ENCODE peak calls at places on chromosomes 4 and X, in six cellular contexts. G is activated T-helper 1 cell treated with Interleukin-2 at 50 U/mL for 16 hours, E is fibroblast of mammary gland, Z is right lobe of liver, Y is amniotic epithelial cell, Q is anterior cingulate cortex. A is an unnamed sample.

GRCh38 chrX:140432328-140433025 is 72.4 kb downstream of the SOX3 start:
- DNase-seq in G (no peak), E (no peak), Z (peak), Y (no peak), Q (peak), A (peak)

GRCh38 chrX:145821291-145821897 is 3.8 kb downstream of the SLITRK2 start:
- DNase-seq in G (no peak), E (no peak), Z (no peak), Y (no peak), Q (peak), A (no peak)

GRCh38 chrX:109952985-109953905 is 49.7 kb upstream of the TMEM164 start:
- DNase-seq in G (no peak), E (peak), Z (no peak), Y (no peak), Q (no peak), A (no peak)

GRCh38 chrX:132948648-132949260 is 9.7 kb downstream of the HS6ST2 start:
- DNase-seq in G (no peak), E (no peak), Z (no peak), Y (no peak), Q (no peak), A (peak)

GRCh38 chrX:155027509-155028066 is 944 bp downstream of the FUNDC2 start:
- DNase-seq in G (no peak), E (peak), Z (no peak), Y (peak), Q (no peak), A (peak)

GRCh38 chr4:88605744-88606143 is 13.5 kb downstream of the HERC3 start:
- DNase-seq in G (no peak), E (no peak), Z (no peak), Y (no peak), Q (no peak), A (no peak)

GRCh38 chrX:129318375-129318774 is 204.9 kb downstream of the SMARCA1 start:
- DNase-seq in G (no peak), E (peak), Z (no peak), Y (peak), Q (no peak), A (peak)

GRCh38 chr4:25441519-25442117 is 64.6 kb downstream of the ANAPC4 start:
- DNase-seq in G (no peak), E (peak), Z (peak), Y (peak), Q (peak), A (peak)

GRCh38 chrX:119206203-119206602 is 29.9 kb upstream of the PGRMC1 start:
- DNase-seq in G (no peak), E (no peak), Z (no peak), Y (no peak), Q (no peak), A (no peak)

GRCh38 chr4:20046179-20046578 is 205.5 kb upstream of the SLIT2 start:
- DNase-seq in G (no peak), E (no peak), Z (no peak), Y (peak), Q (no peak), A (no peak)

GRCh38 chr4:119946359-119946758 is 120.3 kb downstream of the MAD2L1 start:
- DNase-seq in G (no peak), E (peak), Z (no peak), Y (peak), Q (no peak), A (no peak)

GRCh38 chr4:66777097-66777496 is 768.2 kb downstream of the CENPC start:
- DNase-seq in G (no peak), E (no peak), Z (no peak), Y (no peak), Q (no peak), A (no peak)

GRCh38 chr4:42344260-42344659 is 53.0 kb upstream of the SHISA3 start:
- DNase-seq in G (no peak), E (no peak), Z (no peak), Y (no peak), Q (no peak), A (no peak)

GRCh38 chr4:185396724-185397402 is at the start of gene ANKRD37:
- DNase-seq in G (no peak), E (peak), Z (peak), Y (peak), Q (peak), A (peak)

GRCh38 chrX:146907391-146908240 is 93.1 kb upstream of the CXorf51A start:
- DNase-seq in G (no peak), E (peak), Z (no peak), Y (no peak), Q (no peak), A (peak)

GRCh38 chr4:182748949-182749348 is 168.2 kb downstream of the DCTD start:
- DNase-seq in G (no peak), E (peak), Z (no peak), Y (peak), Q (no peak), A (peak)

GRCh38 chrX:49177338-49177833 is 5.7 kb downstream of the PLP2 start:
- DNase-seq in G (no peak), E (no peak), Z (no peak), Y (peak), Q (no peak), A (no peak)

GRCh38 chrX:68132749-68133148 is 300.5 kb downstream of the OPHN1 start:
- DNase-seq in G (no peak), E (no peak), Z (no peak), Y (no peak), Q (no peak), A (no peak)

GRCh38 chr4:159685406-159686092 is 582.7 kb downstream of the RAPGEF2 start:
- DNase-seq in G (no peak), E (no peak), Z (no peak), Y (no peak), Q (no peak), A (no peak)

GRCh38 chr4:91471280-91471679 is 832.5 kb upstream of the GRID2 start:
- DNase-seq in G (no peak), E (no peak), Z (no peak), Y (no peak), Q (no peak), A (no peak)

GRCh38 chr4:186266699-186267467 is 894 bp downstream of the F11 start:
- DNase-seq in G (no peak), E (no peak), Z (peak), Y (peak), Q (no peak), A (peak)

GRCh38 chrX:348461-349117 is 30.0 kb upstream of the GTPBP6 start:
- DNase-seq in G (no peak), E (no peak), Z (no peak), Y (peak), Q (no peak), A (no peak)

GRCh38 chr4:151921371-151921770 is 160.6 kb upstream of the GATB start:
- DNase-seq in G (no peak), E (peak), Z (no peak), Y (no peak), Q (no peak), A (peak)

GRCh38 chr4:69104719-69105275 is 8.5 kb downstream of the UGT2B7 start:
- DNase-seq in G (no peak), E (no peak), Z (no peak), Y (no peak), Q (no peak), A (no peak)

GRCh38 chr4:24471623-24472510 is 112.5 kb downstream of the DHX15 start:
- DNase-seq in G (no peak), E (no peak), Z (peak), Y (no peak), Q (peak), A (peak)

GRCh38 chr4:119034276-119035008 is 101.2 kb upstream of the MYOZ2 start:
- DNase-seq in G (no peak), E (no peak), Z (no peak), Y (no peak), Q (no peak), A (no peak)

GRCh38 chrX:13087322-13088154 is 43.1 kb upstream of the FAM9C start:
- DNase-seq in G (peak), E (no peak), Z (no peak), Y (peak), Q (no peak), A (no peak)

GRCh38 chr4:106329027-106329618 is 12.8 kb downstream of the AIMP1 start:
- DNase-seq in G (no peak), E (peak), Z (no peak), Y (peak), Q (no peak), A (peak)

GRCh38 chrX:153638436-153639176 is 8.4 kb upstream of the DUSP9 start:
- DNase-seq in G (no peak), E (no peak), Z (no peak), Y (no peak), Q (no peak), A (no peak)

GRCh38 chr4:125801373-125801772 is 486.6 kb downstream of the FAT4 start:
- DNase-seq in G (no peak), E (no peak), Z (no peak), Y (no peak), Q (no peak), A (no peak)

GRCh38 chr4:165560941-165561340 is 182.1 kb downstream of the CPE start:
- DNase-seq in G (no peak), E (peak), Z (no peak), Y (no peak), Q (no peak), A (no peak)

GRCh38 chr4:40587826-40588225 is 41.8 kb downstream of the RBM47 start:
- DNase-seq in G (no peak), E (peak), Z (peak), Y (peak), Q (no peak), A (peak)